ENCODE peak calls at places on chromosomes 7 and 10, in ten cellular contexts. One of them, this sample, is unnamed.

GRCh38 chr7:150903627-150904026 is 51.3 kb downstream of the AOC1 start:
- DNase-seq in ELR: peak
- DNase-seq in AG10803: peak
- DNase-seq in activated CD4-positive, alpha-beta T cell treated with anti-CD3 and anti-CD28 coated beads, Interleukin-2, amount 10 ng/mL, durations not matched to agents 7 days and 5 days: no peak
- DNase-seq in NCI-H774: peak
- DNase-seq in H54: peak
- DNase-seq in stimulated activated CD4-positive, alpha-beta T cell treated with anti-CD3 and anti-CD28 coated beads, Interleukin-1b, Interleukin-23, amount 100 ng/mL, for 24 hours: no peak
- DNase-seq in BJ: no peak
- DNase-seq in GM04504: peak
- DNase-seq in colonic mucosa: peak
- DNase-seq in this sample: no peak

GRCh38 chr7:150314639-150315239 is 8.4 kb upstream of the LRRC61 start:
- DNase-seq in ELR: no peak
- DNase-seq in AG10803: no peak
- DNase-seq in activated CD4-positive, alpha-beta T cell treated with anti-CD3 and anti-CD28 coated beads, Interleukin-2, amount 10 ng/mL, durations not matched to agents 7 days and 5 days: no peak
- DNase-seq in NCI-H774: no peak
- DNase-seq in H54: no peak
- DNase-seq in stimulated activated CD4-positive, alpha-beta T cell treated with anti-CD3 and anti-CD28 coated beads, Interleukin-1b, Interleukin-23, amount 100 ng/mL, for 24 hours: no peak
- DNase-seq in BJ: no peak
- DNase-seq in GM04504: no peak
- DNase-seq in colonic mucosa: no peak
- DNase-seq in this sample: no peak

GRCh38 chr10:12476661-12477060 is 127.3 kb downstream of the CAMK1D start:
- DNase-seq in ELR: no peak
- DNase-seq in AG10803: no peak
- DNase-seq in activated CD4-positive, alpha-beta T cell treated with anti-CD3 and anti-CD28 coated beads, Interleukin-2, amount 10 ng/mL, durations not matched to agents 7 days and 5 days: no peak
- DNase-seq in NCI-H774: no peak
- DNase-seq in H54: no peak
- DNase-seq in stimulated activated CD4-positive, alpha-beta T cell treated with anti-CD3 and anti-CD28 coated beads, Interleukin-1b, Interleukin-23, amount 100 ng/mL, for 24 hours: no peak
- DNase-seq in BJ: no peak
- DNase-seq in GM04504: no peak
- DNase-seq in colonic mucosa: no peak
- DNase-seq in this sample: no peak

GRCh38 chr10:56298941-56299340 is 62.1 kb downstream of the ZWINT start:
- DNase-seq in ELR: no peak
- DNase-seq in AG10803: no peak
- DNase-seq in activated CD4-positive, alpha-beta T cell treated with anti-CD3 and anti-CD28 coated beads, Interleukin-2, amount 10 ng/mL, durations not matched to agents 7 days and 5 days: no peak
- DNase-seq in NCI-H774: no peak
- DNase-seq in H54: no peak
- DNase-seq in stimulated activated CD4-positive, alpha-beta T cell treated with anti-CD3 and anti-CD28 coated beads, Interleukin-1b, Interleukin-23, amount 100 ng/mL, for 24 hours: no peak
- DNase-seq in BJ: no peak
- DNase-seq in GM04504: no peak
- DNase-seq in colonic mucosa: no peak
- DNase-seq in this sample: no peak

GRCh38 chr7:30135271-30135550 is 425 bp downstream of the MTURN start:
- DNase-seq in ELR: no peak
- DNase-seq in AG10803: no peak
- DNase-seq in activated CD4-positive, alpha-beta T cell treated with anti-CD3 and anti-CD28 coated beads, Interleukin-2, amount 10 ng/mL, durations not matched to agents 7 days and 5 days: no peak
- DNase-seq in NCI-H774: no peak
- DNase-seq in H54: no peak
- DNase-seq in stimulated activated CD4-positive, alpha-beta T cell treated with anti-CD3 and anti-CD28 coated beads, Interleukin-1b, Interleukin-23, amount 100 ng/mL, for 24 hours: no peak
- DNase-seq in BJ: no peak
- DNase-seq in GM04504: no peak
- DNase-seq in colonic mucosa: no peak
- DNase-seq in this sample: no peak

GRCh38 chr10:4283841-4284610 is 499.0 kb upstream of the KLF6 start:
- DNase-seq in ELR: no peak
- DNase-seq in AG10803: peak
- DNase-seq in activated CD4-positive, alpha-beta T cell treated with anti-CD3 and anti-CD28 coated beads, Interleukin-2, amount 10 ng/mL, durations not matched to agents 7 days and 5 days: no peak
- DNase-seq in NCI-H774: no peak
- DNase-seq in H54: no peak
- DNase-seq in stimulated activated CD4-positive, alpha-beta T cell treated with anti-CD3 and anti-CD28 coated beads, Interleukin-1b, Interleukin-23, amount 100 ng/mL, for 24 hours: no peak
- DNase-seq in BJ: peak
- DNase-seq in GM04504: no peak
- DNase-seq in colonic mucosa: no peak
- DNase-seq in this sample: no peak

GRCh38 chr7:149072438-149072775 is 18.1 kb downstream of the ZNF786 start:
- DNase-seq in ELR: no peak
- DNase-seq in AG10803: no peak
- DNase-seq in activated CD4-positive, alpha-beta T cell treated with anti-CD3 and anti-CD28 coated beads, Interleukin-2, amount 10 ng/mL, durations not matched to agents 7 days and 5 days: no peak
- DNase-seq in NCI-H774: no peak
- DNase-seq in H54: no peak
- DNase-seq in stimulated activated CD4-positive, alpha-beta T cell treated with anti-CD3 and anti-CD28 coated beads, Interleukin-1b, Interleukin-23, amount 100 ng/mL, for 24 hours: no peak
- DNase-seq in BJ: no peak
- DNase-seq in GM04504: no peak
- DNase-seq in colonic mucosa: no peak
- DNase-seq in this sample: no peak

GRCh38 chr10:117537436-117537903 is 5.1 kb upstream of the EMX2 start:
- DNase-seq in ELR: peak
- DNase-seq in AG10803: no peak
- DNase-seq in activated CD4-positive, alpha-beta T cell treated with anti-CD3 and anti-CD28 coated beads, Interleukin-2, amount 10 ng/mL, durations not matched to agents 7 days and 5 days: no peak
- DNase-seq in NCI-H774: no peak
- DNase-seq in H54: no peak
- DNase-seq in stimulated activated CD4-positive, alpha-beta T cell treated with anti-CD3 and anti-CD28 coated beads, Interleukin-1b, Interleukin-23, amount 100 ng/mL, for 24 hours: no peak
- DNase-seq in BJ: no peak
- DNase-seq in GM04504: no peak
- DNase-seq in colonic mucosa: no peak
- DNase-seq in this sample: peak

GRCh38 chr7:93108003-93108402 is 9.8 kb downstream of the SAMD9 start:
- DNase-seq in ELR: no peak
- DNase-seq in AG10803: no peak
- DNase-seq in activated CD4-positive, alpha-beta T cell treated with anti-CD3 and anti-CD28 coated beads, Interleukin-2, amount 10 ng/mL, durations not matched to agents 7 days and 5 days: no peak
- DNase-seq in NCI-H774: no peak
- DNase-seq in H54: no peak
- DNase-seq in stimulated activated CD4-positive, alpha-beta T cell treated with anti-CD3 and anti-CD28 coated beads, Interleukin-1b, Interleukin-23, amount 100 ng/mL, for 24 hours: no peak
- DNase-seq in BJ: no peak
- DNase-seq in GM04504: no peak
- DNase-seq in colonic mucosa: no peak
- DNase-seq in this sample: no peak

GRCh38 chr7:30389793-30390192 is 88.8 kb downstream of the NOD1 start:
- DNase-seq in ELR: no peak
- DNase-seq in AG10803: no peak
- DNase-seq in activated CD4-positive, alpha-beta T cell treated with anti-CD3 and anti-CD28 coated beads, Interleukin-2, amount 10 ng/mL, durations not matched to agents 7 days and 5 days: no peak
- DNase-seq in NCI-H774: no peak
- DNase-seq in H54: no peak
- DNase-seq in stimulated activated CD4-positive, alpha-beta T cell treated with anti-CD3 and anti-CD28 coated beads, Interleukin-1b, Interleukin-23, amount 100 ng/mL, for 24 hours: no peak
- DNase-seq in BJ: no peak
- DNase-seq in GM04504: no peak
- DNase-seq in colonic mucosa: no peak
- DNase-seq in this sample: no peak

GRCh38 chr7:130831817-130832481 is 97.9 kb upstream of the KLF14 start:
- DNase-seq in ELR: peak
- DNase-seq in AG10803: peak
- DNase-seq in activated CD4-positive, alpha-beta T cell treated with anti-CD3 and anti-CD28 coated beads, Interleukin-2, amount 10 ng/mL, durations not matched to agents 7 days and 5 days: no peak
- DNase-seq in NCI-H774: peak
- DNase-seq in H54: no peak
- DNase-seq in stimulated activated CD4-positive, alpha-beta T cell treated with anti-CD3 and anti-CD28 coated beads, Interleukin-1b, Interleukin-23, amount 100 ng/mL, for 24 hours: no peak
- DNase-seq in BJ: no peak
- DNase-seq in GM04504: no peak
- DNase-seq in colonic mucosa: no peak
- DNase-seq in this sample: peak

GRCh38 chr7:105982388-105982787 is 19.3 kb downstream of the CDHR3 start:
- DNase-seq in ELR: no peak
- DNase-seq in AG10803: no peak
- DNase-seq in activated CD4-positive, alpha-beta T cell treated with anti-CD3 and anti-CD28 coated beads, Interleukin-2, amount 10 ng/mL, durations not matched to agents 7 days and 5 days: no peak
- DNase-seq in NCI-H774: no peak
- DNase-seq in H54: no peak
- DNase-seq in stimulated activated CD4-positive, alpha-beta T cell treated with anti-CD3 and anti-CD28 coated beads, Interleukin-1b, Interleukin-23, amount 100 ng/mL, for 24 hours: no peak
- DNase-seq in BJ: no peak
- DNase-seq in GM04504: no peak
- DNase-seq in colonic mucosa: no peak
- DNase-seq in this sample: no peak

GRCh38 chr10:123272171-123272570 is 118.0 kb downstream of the BUB3 start:
- DNase-seq in ELR: peak
- DNase-seq in AG10803: no peak
- DNase-seq in activated CD4-positive, alpha-beta T cell treated with anti-CD3 and anti-CD28 coated beads, Interleukin-2, amount 10 ng/mL, durations not matched to agents 7 days and 5 days: no peak
- DNase-seq in NCI-H774: no peak
- DNase-seq in H54: no peak
- DNase-seq in stimulated activated CD4-positive, alpha-beta T cell treated with anti-CD3 and anti-CD28 coated beads, Interleukin-1b, Interleukin-23, amount 100 ng/mL, for 24 hours: no peak
- DNase-seq in BJ: no peak
- DNase-seq in GM04504: no peak
- DNase-seq in colonic mucosa: no peak
- DNase-seq in this sample: peak

GRCh38 chr10:5873515-5873995 is 16.1 kb downstream of the ANKRD16 start:
- DNase-seq in ELR: peak
- DNase-seq in AG10803: peak
- DNase-seq in activated CD4-positive, alpha-beta T cell treated with anti-CD3 and anti-CD28 coated beads, Interleukin-2, amount 10 ng/mL, durations not matched to agents 7 days and 5 days: peak
- DNase-seq in NCI-H774: peak
- DNase-seq in H54: peak
- DNase-seq in stimulated activated CD4-positive, alpha-beta T cell treated with anti-CD3 and anti-CD28 coated beads, Interleukin-1b, Interleukin-23, amount 100 ng/mL, for 24 hours: peak
- DNase-seq in BJ: peak
- DNase-seq in GM04504: peak
- DNase-seq in colonic mucosa: peak
- DNase-seq in this sample: peak

GRCh38 chr7:103605640-103606039 is 159.6 kb upstream of the SLC26A5 start:
- DNase-seq in ELR: no peak
- DNase-seq in AG10803: no peak
- DNase-seq in activated CD4-positive, alpha-beta T cell treated with anti-CD3 and anti-CD28 coated beads, Interleukin-2, amount 10 ng/mL, durations not matched to agents 7 days and 5 days: no peak
- DNase-seq in NCI-H774: no peak
- DNase-seq in H54: no peak
- DNase-seq in stimulated activated CD4-positive, alpha-beta T cell treated with anti-CD3 and anti-CD28 coated beads, Interleukin-1b, Interleukin-23, amount 100 ng/mL, for 24 hours: no peak
- DNase-seq in BJ: no peak
- DNase-seq in GM04504: no peak
- DNase-seq in colonic mucosa: no peak
- DNase-seq in this sample: no peak

GRCh38 chr10:118034755-118035154 is 12.0 kb downstream of the RAB11FIP2 start:
- DNase-seq in ELR: no peak
- DNase-seq in AG10803: peak
- DNase-seq in activated CD4-positive, alpha-beta T cell treated with anti-CD3 and anti-CD28 coated beads, Interleukin-2, amount 10 ng/mL, durations not matched to agents 7 days and 5 days: no peak
- DNase-seq in NCI-H774: no peak
- DNase-seq in H54: no peak
- DNase-seq in stimulated activated CD4-positive, alpha-beta T cell treated with anti-CD3 and anti-CD28 coated beads, Interleukin-1b, Interleukin-23, amount 100 ng/mL, for 24 hours: no peak
- DNase-seq in BJ: no peak
- DNase-seq in GM04504: no peak
- DNase-seq in colonic mucosa: no peak
- DNase-seq in this sample: no peak

GRCh38 chr7:69598487-69599148 is 343 bp downstream of the AUTS2 start:
- DNase-seq in ELR: peak
- DNase-seq in AG10803: no peak
- DNase-seq in activated CD4-positive, alpha-beta T cell treated with anti-CD3 and anti-CD28 coated beads, Interleukin-2, amount 10 ng/mL, durations not matched to agents 7 days and 5 days: no peak
- DNase-seq in NCI-H774: no peak
- DNase-seq in H54: peak
- DNase-seq in stimulated activated CD4-positive, alpha-beta T cell treated with anti-CD3 and anti-CD28 coated beads, Interleukin-1b, Interleukin-23, amount 100 ng/mL, for 24 hours: no peak
- DNase-seq in BJ: no peak
- DNase-seq in GM04504: no peak
- DNase-seq in colonic mucosa: peak
- DNase-seq in this sample: peak

GRCh38 chr7:48355346-48355745 is 184.1 kb downstream of the ABCA13 start:
- DNase-seq in ELR: no peak
- DNase-seq in AG10803: no peak
- DNase-seq in activated CD4-positive, alpha-beta T cell treated with anti-CD3 and anti-CD28 coated beads, Interleukin-2, amount 10 ng/mL, durations not matched to agents 7 days and 5 days: no peak
- DNase-seq in NCI-H774: no peak
- DNase-seq in H54: no peak
- DNase-seq in stimulated activated CD4-positive, alpha-beta T cell treated with anti-CD3 and anti-CD28 coated beads, Interleukin-1b, Interleukin-23, amount 100 ng/mL, for 24 hours: no peak
- DNase-seq in BJ: no peak
- DNase-seq in GM04504: no peak
- DNase-seq in colonic mucosa: no peak
- DNase-seq in this sample: no peak

GRCh38 chr7:84389242-84389641 is 194.7 kb upstream of the SEMA3A start:
- DNase-seq in ELR: no peak
- DNase-seq in AG10803: no peak
- DNase-seq in activated CD4-positive, alpha-beta T cell treated with anti-CD3 and anti-CD28 coated beads, Interleukin-2, amount 10 ng/mL, durations not matched to agents 7 days and 5 days: no peak
- DNase-seq in NCI-H774: no peak
- DNase-seq in H54: no peak
- DNase-seq in stimulated activated CD4-positive, alpha-beta T cell treated with anti-CD3 and anti-CD28 coated beads, Interleukin-1b, Interleukin-23, amount 100 ng/mL, for 24 hours: no peak
- DNase-seq in BJ: no peak
- DNase-seq in GM04504: no peak
- DNase-seq in colonic mucosa: no peak
- DNase-seq in this sample: peak

GRCh38 chr10:31374146-31374696 is 55.2 kb downstream of the ZEB1 start:
- DNase-seq in ELR: peak
- DNase-seq in AG10803: peak
- DNase-seq in activated CD4-positive, alpha-beta T cell treated with anti-CD3 and anti-CD28 coated beads, Interleukin-2, amount 10 ng/mL, durations not matched to agents 7 days and 5 days: no peak
- DNase-seq in NCI-H774: peak
- DNase-seq in H54: no peak
- DNase-seq in stimulated activated CD4-positive, alpha-beta T cell treated with anti-CD3 and anti-CD28 coated beads, Interleukin-1b, Interleukin-23, amount 100 ng/mL, for 24 hours: no peak
- DNase-seq in BJ: no peak
- DNase-seq in GM04504: no peak
- DNase-seq in colonic mucosa: no peak
- DNase-seq in this sample: no peak

GRCh38 chr10:83612746-83613145 is 526.6 kb upstream of the GHITM start:
- DNase-seq in ELR: no peak
- DNase-seq in AG10803: no peak
- DNase-seq in activated CD4-positive, alpha-beta T cell treated with anti-CD3 and anti-CD28 coated beads, Interleukin-2, amount 10 ng/mL, durations not matched to agents 7 days and 5 days: no peak
- DNase-seq in NCI-H774: no peak
- DNase-seq in H54: no peak
- DNase-seq in stimulated activated CD4-positive, alpha-beta T cell treated with anti-CD3 and anti-CD28 coated beads, Interleukin-1b, Interleukin-23, amount 100 ng/mL, for 24 hours: no peak
- DNase-seq in BJ: no peak
- DNase-seq in GM04504: no peak
- DNase-seq in colonic mucosa: no peak
- DNase-seq in this sample: no peak

GRCh38 chr7:82443801-82444219 is 233 bp upstream of the CACNA2D1 start:
- DNase-seq in ELR: peak
- DNase-seq in AG10803: peak
- DNase-seq in activated CD4-positive, alpha-beta T cell treated with anti-CD3 and anti-CD28 coated beads, Interleukin-2, amount 10 ng/mL, durations not matched to agents 7 days and 5 days: no peak
- DNase-seq in NCI-H774: peak
- DNase-seq in H54: no peak
- DNase-seq in stimulated activated CD4-positive, alpha-beta T cell treated with anti-CD3 and anti-CD28 coated beads, Interleukin-1b, Interleukin-23, amount 100 ng/mL, for 24 hours: no peak
- DNase-seq in BJ: peak
- DNase-seq in GM04504: peak
- DNase-seq in colonic mucosa: peak
- DNase-seq in this sample: no peak

GRCh38 chr7:38574121-38574520 is 57.1 kb downstream of the AMPH start:
- DNase-seq in ELR: no peak
- DNase-seq in AG10803: peak
- DNase-seq in activated CD4-positive, alpha-beta T cell treated with anti-CD3 and anti-CD28 coated beads, Interleukin-2, amount 10 ng/mL, durations not matched to agents 7 days and 5 days: no peak
- DNase-seq in NCI-H774: no peak
- DNase-seq in H54: no peak
- DNase-seq in stimulated activated CD4-positive, alpha-beta T cell treated with anti-CD3 and anti-CD28 coated beads, Interleukin-1b, Interleukin-23, amount 100 ng/mL, for 24 hours: no peak
- DNase-seq in BJ: no peak
- DNase-seq in GM04504: peak
- DNase-seq in colonic mucosa: no peak
- DNase-seq in this sample: no peak

GRCh38 chr7:2717293-2717904 is 29.4 kb downstream of the AMZ1 start:
- DNase-seq in ELR: no peak
- DNase-seq in AG10803: no peak
- DNase-seq in activated CD4-positive, alpha-beta T cell treated with anti-CD3 and anti-CD28 coated beads, Interleukin-2, amount 10 ng/mL, durations not matched to agents 7 days and 5 days: peak
- DNase-seq in NCI-H774: no peak
- DNase-seq in H54: no peak
- DNase-seq in stimulated activated CD4-positive, alpha-beta T cell treated with anti-CD3 and anti-CD28 coated beads, Interleukin-1b, Interleukin-23, amount 100 ng/mL, for 24 hours: no peak
- DNase-seq in BJ: no peak
- DNase-seq in GM04504: no peak
- DNase-seq in colonic mucosa: peak
- DNase-seq in this sample: no peak

This sample was measured in NAMALWA.